ENCODE peak calls at places on chromosomes 12 and 14, in nine cellular contexts. One of them, this sample, is unnamed.

GRCh38 chr14:61145258-61145902 is 135.8 kb downstream of the TMEM30B start:
- DNase-seq in Ammon's horn: no peak
- DNase-seq in aorta: no peak
- DNase-seq in stimulated activated CD8-positive, alpha-beta memory T cell treated with anti-CD3 and anti-CD28 coated beads, Interleukin-7, amount 100 ng/mL, for 24 hours: no peak
- DNase-seq in WTC11: no peak
- DNase-seq in hepatocyte: peak; percentile 42
- DNase-seq in NCI-H345: peak; percentile 56
- DNase-seq in stimulated activated CD4-positive, alpha-beta T cell treated with anti-CD3 and anti-CD28 coated beads, Interleukin-2, amount 100 ng/mL, for 48 hours: no peak
- DNase-seq in RCC 7860: no peak
- DNase-seq in this sample: no peak

GRCh38 chr14:105059035-105059916 is 6.0 kb downstream of the GPR132 start:
- DNase-seq in hepatocyte: no peak
- DNase-seq in aorta: no peak
- DNase-seq in WTC11: peak; percentile 46
- DNase-seq in stimulated activated CD8-positive, alpha-beta memory T cell treated with anti-CD3 and anti-CD28 coated beads, Interleukin-7, amount 100 ng/mL, for 24 hours: no peak
- DNase-seq in NCI-H345: no peak
- DNase-seq in stimulated activated CD4-positive, alpha-beta T cell treated with anti-CD3 and anti-CD28 coated beads, Interleukin-2, amount 100 ng/mL, for 48 hours: no peak
- DNase-seq in RCC 7860: no peak
- DNase-seq in Ammon's horn: no peak
- DNase-seq in this sample: peak; percentile 38

GRCh38 chr14:81936902-81937301 is 403.2 kb upstream of the SEL1L start:
- DNase-seq in aorta: no peak
- DNase-seq in hepatocyte: no peak
- DNase-seq in RCC 7860: no peak
- DNase-seq in WTC11: no peak
- DNase-seq in stimulated activated CD8-positive, alpha-beta memory T cell treated with anti-CD3 and anti-CD28 coated beads, Interleukin-7, amount 100 ng/mL, for 24 hours: no peak
- DNase-seq in Ammon's horn: no peak
- DNase-seq in stimulated activated CD4-positive, alpha-beta T cell treated with anti-CD3 and anti-CD28 coated beads, Interleukin-2, amount 100 ng/mL, for 48 hours: no peak
- DNase-seq in NCI-H345: no peak
- DNase-seq in this sample: no peak

GRCh38 chr14:80669416-80669815 is 272.1 kb downstream of the CEP128 start:
- DNase-seq in stimulated activated CD4-positive, alpha-beta T cell treated with anti-CD3 and anti-CD28 coated beads, Interleukin-2, amount 100 ng/mL, for 48 hours: no peak
- DNase-seq in NCI-H345: no peak
- DNase-seq in WTC11: no peak
- DNase-seq in Ammon's horn: no peak
- DNase-seq in hepatocyte: no peak
- DNase-seq in RCC 7860: no peak
- DNase-seq in aorta: no peak
- DNase-seq in stimulated activated CD8-positive, alpha-beta memory T cell treated with anti-CD3 and anti-CD28 coated beads, Interleukin-7, amount 100 ng/mL, for 24 hours: no peak
- DNase-seq in this sample: no peak

GRCh38 chr12:100671396-100672074 is 98.1 kb downstream of the GAS2L3 start:
- DNase-seq in Ammon's horn: no peak
- DNase-seq in NCI-H345: no peak
- DNase-seq in stimulated activated CD8-positive, alpha-beta memory T cell treated with anti-CD3 and anti-CD28 coated beads, Interleukin-7, amount 100 ng/mL, for 24 hours: no peak
- DNase-seq in aorta: no peak
- DNase-seq in RCC 7860: no peak
- DNase-seq in stimulated activated CD4-positive, alpha-beta T cell treated with anti-CD3 and anti-CD28 coated beads, Interleukin-2, amount 100 ng/mL, for 48 hours: no peak
- DNase-seq in hepatocyte: no peak
- DNase-seq in WTC11: no peak
- DNase-seq in this sample: peak; percentile 13

GRCh38 chr12:89126712-89127111 is 225.6 kb downstream of the DUSP6 start:
- DNase-seq in WTC11: no peak
- DNase-seq in aorta: no peak
- DNase-seq in Ammon's horn: no peak
- DNase-seq in hepatocyte: no peak
- DNase-seq in NCI-H345: no peak
- DNase-seq in stimulated activated CD8-positive, alpha-beta memory T cell treated with anti-CD3 and anti-CD28 coated beads, Interleukin-7, amount 100 ng/mL, for 24 hours: no peak
- DNase-seq in RCC 7860: no peak
- DNase-seq in stimulated activated CD4-positive, alpha-beta T cell treated with anti-CD3 and anti-CD28 coated beads, Interleukin-2, amount 100 ng/mL, for 48 hours: no peak
- DNase-seq in this sample: no peak

GRCh38 chr14:101230161-101230850 is 326.8 kb upstream of the RTL1 start:
- DNase-seq in WTC11: no peak
- DNase-seq in NCI-H345: no peak
- DNase-seq in aorta: peak; percentile 27
- DNase-seq in stimulated activated CD4-positive, alpha-beta T cell treated with anti-CD3 and anti-CD28 coated beads, Interleukin-2, amount 100 ng/mL, for 48 hours: no peak
- DNase-seq in Ammon's horn: no peak
- DNase-seq in hepatocyte: no peak
- DNase-seq in stimulated activated CD8-positive, alpha-beta memory T cell treated with anti-CD3 and anti-CD28 coated beads, Interleukin-7, amount 100 ng/mL, for 24 hours: no peak
- DNase-seq in RCC 7860: no peak
- DNase-seq in this sample: no peak

GRCh38 chr14:78319826-78320635 is 149.9 kb downstream of the NRXN3 start:
- DNase-seq in RCC 7860: no peak
- DNase-seq in aorta: no peak
- DNase-seq in stimulated activated CD4-positive, alpha-beta T cell treated with anti-CD3 and anti-CD28 coated beads, Interleukin-2, amount 100 ng/mL, for 48 hours: no peak
- DNase-seq in Ammon's horn: no peak
- DNase-seq in stimulated activated CD8-positive, alpha-beta memory T cell treated with anti-CD3 and anti-CD28 coated beads, Interleukin-7, amount 100 ng/mL, for 24 hours: no peak
- DNase-seq in WTC11: no peak
- DNase-seq in hepatocyte: no peak
- DNase-seq in NCI-H345: peak; percentile 62
- DNase-seq in this sample: peak; percentile 11

GRCh38 chr14:34324363-34324795 is 137.7 kb downstream of the SPTSSA start:
- DNase-seq in WTC11: no peak
- DNase-seq in Ammon's horn: peak; percentile 60
- DNase-seq in aorta: no peak
- DNase-seq in stimulated activated CD4-positive, alpha-beta T cell treated with anti-CD3 and anti-CD28 coated beads, Interleukin-2, amount 100 ng/mL, for 48 hours: no peak
- DNase-seq in hepatocyte: peak; percentile 67
- DNase-seq in RCC 7860: no peak
- DNase-seq in stimulated activated CD8-positive, alpha-beta memory T cell treated with anti-CD3 and anti-CD28 coated beads, Interleukin-7, amount 100 ng/mL, for 24 hours: no peak
- DNase-seq in NCI-H345: peak; percentile 38
- DNase-seq in this sample: peak; percentile 75

GRCh38 chr14:96614528-96614927 is 112.3 kb downstream of the PAPOLA start:
- DNase-seq in stimulated activated CD4-positive, alpha-beta T cell treated with anti-CD3 and anti-CD28 coated beads, Interleukin-2, amount 100 ng/mL, for 48 hours: no peak
- DNase-seq in WTC11: no peak
- DNase-seq in NCI-H345: no peak
- DNase-seq in aorta: no peak
- DNase-seq in hepatocyte: no peak
- DNase-seq in Ammon's horn: peak; percentile 10
- DNase-seq in RCC 7860: no peak
- DNase-seq in stimulated activated CD8-positive, alpha-beta memory T cell treated with anti-CD3 and anti-CD28 coated beads, Interleukin-7, amount 100 ng/mL, for 24 hours: no peak
- DNase-seq in this sample: peak; percentile 50

GRCh38 chr14:97349946-97350345 is 552.8 kb downstream of the VRK1 start:
- DNase-seq in aorta: no peak
- DNase-seq in RCC 7860: no peak
- DNase-seq in hepatocyte: no peak
- DNase-seq in Ammon's horn: no peak
- DNase-seq in WTC11: no peak
- DNase-seq in NCI-H345: no peak
- DNase-seq in stimulated activated CD4-positive, alpha-beta T cell treated with anti-CD3 and anti-CD28 coated beads, Interleukin-2, amount 100 ng/mL, for 48 hours: no peak
- DNase-seq in stimulated activated CD8-positive, alpha-beta memory T cell treated with anti-CD3 and anti-CD28 coated beads, Interleukin-7, amount 100 ng/mL, for 24 hours: no peak
- DNase-seq in this sample: no peak

GRCh38 chr12:1532796-1533195 is 61.6 kb downstream of the FBXL14 start:
- DNase-seq in hepatocyte: no peak
- DNase-seq in NCI-H345: no peak
- DNase-seq in WTC11: no peak
- DNase-seq in RCC 7860: no peak
- DNase-seq in stimulated activated CD4-positive, alpha-beta T cell treated with anti-CD3 and anti-CD28 coated beads, Interleukin-2, amount 100 ng/mL, for 48 hours: no peak
- DNase-seq in aorta: no peak
- DNase-seq in stimulated activated CD8-positive, alpha-beta memory T cell treated with anti-CD3 and anti-CD28 coated beads, Interleukin-7, amount 100 ng/mL, for 24 hours: no peak
- DNase-seq in Ammon's horn: no peak
- DNase-seq in this sample: no peak

GRCh38 chr14:85463512-85463911 is 66.4 kb upstream of the FLRT2 start:
- DNase-seq in stimulated activated CD4-positive, alpha-beta T cell treated with anti-CD3 and anti-CD28 coated beads, Interleukin-2, amount 100 ng/mL, for 48 hours: no peak
- DNase-seq in WTC11: no peak
- DNase-seq in RCC 7860: no peak
- DNase-seq in Ammon's horn: no peak
- DNase-seq in aorta: no peak
- DNase-seq in NCI-H345: peak; percentile 7
- DNase-seq in stimulated activated CD8-positive, alpha-beta memory T cell treated with anti-CD3 and anti-CD28 coated beads, Interleukin-7, amount 100 ng/mL, for 24 hours: no peak
- DNase-seq in hepatocyte: no peak
- DNase-seq in this sample: no peak

GRCh38 chr12:25839470-25839869 is 119.0 kb upstream of the RASSF8 start:
- DNase-seq in hepatocyte: no peak
- DNase-seq in NCI-H345: no peak
- DNase-seq in Ammon's horn: no peak
- DNase-seq in stimulated activated CD4-positive, alpha-beta T cell treated with anti-CD3 and anti-CD28 coated beads, Interleukin-2, amount 100 ng/mL, for 48 hours: no peak
- DNase-seq in stimulated activated CD8-positive, alpha-beta memory T cell treated with anti-CD3 and anti-CD28 coated beads, Interleukin-7, amount 100 ng/mL, for 24 hours: no peak
- DNase-seq in aorta: no peak
- DNase-seq in WTC11: no peak
- DNase-seq in RCC 7860: no peak
- DNase-seq in this sample: no peak

GRCh38 chr12:30622509-30622908 is 73.2 kb downstream of the IPO8 start:
- DNase-seq in Ammon's horn: no peak
- DNase-seq in hepatocyte: no peak
- DNase-seq in WTC11: no peak
- DNase-seq in aorta: no peak
- DNase-seq in RCC 7860: peak; percentile 59
- DNase-seq in stimulated activated CD8-positive, alpha-beta memory T cell treated with anti-CD3 and anti-CD28 coated beads, Interleukin-7, amount 100 ng/mL, for 24 hours: no peak
- DNase-seq in stimulated activated CD4-positive, alpha-beta T cell treated with anti-CD3 and anti-CD28 coated beads, Interleukin-2, amount 100 ng/mL, for 48 hours: no peak
- DNase-seq in NCI-H345: no peak
- DNase-seq in this sample: no peak

GRCh38 chr12:43789941-43790340 is 16.2 kb downstream of the TWF1 start:
- DNase-seq in Ammon's horn: no peak
- DNase-seq in stimulated activated CD8-positive, alpha-beta memory T cell treated with anti-CD3 and anti-CD28 coated beads, Interleukin-7, amount 100 ng/mL, for 24 hours: no peak
- DNase-seq in stimulated activated CD4-positive, alpha-beta T cell treated with anti-CD3 and anti-CD28 coated beads, Interleukin-2, amount 100 ng/mL, for 48 hours: no peak
- DNase-seq in WTC11: no peak
- DNase-seq in hepatocyte: no peak
- DNase-seq in aorta: no peak
- DNase-seq in RCC 7860: peak; percentile 5
- DNase-seq in NCI-H345: peak; percentile 2
- DNase-seq in this sample: no peak

GRCh38 chr12:28742791-28743190 is 406.3 kb upstream of the FAR2 start:
- DNase-seq in NCI-H345: no peak
- DNase-seq in stimulated activated CD8-positive, alpha-beta memory T cell treated with anti-CD3 and anti-CD28 coated beads, Interleukin-7, amount 100 ng/mL, for 24 hours: no peak
- DNase-seq in WTC11: no peak
- DNase-seq in aorta: no peak
- DNase-seq in Ammon's horn: no peak
- DNase-seq in hepatocyte: no peak
- DNase-seq in stimulated activated CD4-positive, alpha-beta T cell treated with anti-CD3 and anti-CD28 coated beads, Interleukin-2, amount 100 ng/mL, for 48 hours: no peak
- DNase-seq in RCC 7860: peak; percentile 49
- DNase-seq in this sample: no peak

GRCh38 chr12:48996794-48997718 is 2.1 kb downstream of the DDN start:
- DNase-seq in NCI-H345: peak; percentile 28
- DNase-seq in aorta: peak; percentile 85
- DNase-seq in WTC11: peak; percentile 85
- DNase-seq in stimulated activated CD4-positive, alpha-beta T cell treated with anti-CD3 and anti-CD28 coated beads, Interleukin-2, amount 100 ng/mL, for 48 hours: no peak
- DNase-seq in hepatocyte: peak; percentile 92
- DNase-seq in Ammon's horn: peak; percentile 76
- DNase-seq in RCC 7860: peak; percentile 13
- DNase-seq in stimulated activated CD8-positive, alpha-beta memory T cell treated with anti-CD3 and anti-CD28 coated beads, Interleukin-7, amount 100 ng/mL, for 24 hours: no peak
- DNase-seq in this sample: peak; percentile 94

GRCh38 chr12:131103614-131104463 is 150.1 kb downstream of the ADGRD1 start:
- DNase-seq in Ammon's horn: no peak
- DNase-seq in stimulated activated CD8-positive, alpha-beta memory T cell treated with anti-CD3 and anti-CD28 coated beads, Interleukin-7, amount 100 ng/mL, for 24 hours: no peak
- DNase-seq in WTC11: peak; percentile 10
- DNase-seq in aorta: no peak
- DNase-seq in hepatocyte: no peak
- DNase-seq in stimulated activated CD4-positive, alpha-beta T cell treated with anti-CD3 and anti-CD28 coated beads, Interleukin-2, amount 100 ng/mL, for 48 hours: no peak
- DNase-seq in NCI-H345: no peak
- DNase-seq in RCC 7860: no peak
- DNase-seq in this sample: peak; percentile 47

GRCh38 chr14:57029620-57030253 is 219.5 kb upstream of the OTX2 start:
- DNase-seq in RCC 7860: no peak
- DNase-seq in NCI-H345: no peak
- DNase-seq in Ammon's horn: no peak
- DNase-seq in stimulated activated CD8-positive, alpha-beta memory T cell treated with anti-CD3 and anti-CD28 coated beads, Interleukin-7, amount 100 ng/mL, for 24 hours: no peak
- DNase-seq in stimulated activated CD4-positive, alpha-beta T cell treated with anti-CD3 and anti-CD28 coated beads, Interleukin-2, amount 100 ng/mL, for 48 hours: no peak
- DNase-seq in hepatocyte: no peak
- DNase-seq in aorta: no peak
- DNase-seq in WTC11: no peak
- DNase-seq in this sample: no peak

GRCh38 chr12:3055712-3056467 is 21.3 kb upstream of the TSPAN9 start:
- DNase-seq in Ammon's horn: no peak
- DNase-seq in stimulated activated CD8-positive, alpha-beta memory T cell treated with anti-CD3 and anti-CD28 coated beads, Interleukin-7, amount 100 ng/mL, for 24 hours: no peak
- DNase-seq in aorta: peak; percentile 14
- DNase-seq in stimulated activated CD4-positive, alpha-beta T cell treated with anti-CD3 and anti-CD28 coated beads, Interleukin-2, amount 100 ng/mL, for 48 hours: no peak
- DNase-seq in WTC11: no peak
- DNase-seq in NCI-H345: no peak
- DNase-seq in hepatocyte: no peak
- DNase-seq in RCC 7860: no peak
- DNase-seq in this sample: peak; percentile 36

GRCh38 chr12:24839268-24839791 is 109.6 kb downstream of the BCAT1 start:
- DNase-seq in hepatocyte: no peak
- DNase-seq in NCI-H345: no peak
- DNase-seq in stimulated activated CD4-positive, alpha-beta T cell treated with anti-CD3 and anti-CD28 coated beads, Interleukin-2, amount 100 ng/mL, for 48 hours: peak; percentile 64
- DNase-seq in stimulated activated CD8-positive, alpha-beta memory T cell treated with anti-CD3 and anti-CD28 coated beads, Interleukin-7, amount 100 ng/mL, for 24 hours: peak; percentile 30
- DNase-seq in aorta: no peak
- DNase-seq in WTC11: no peak
- DNase-seq in Ammon's horn: no peak
- DNase-seq in RCC 7860: no peak
- DNase-seq in this sample: no peak

GRCh38 chr14:91164676-91165075 is 50.8 kb downstream of the DGLUCY start:
- DNase-seq in Ammon's horn: no peak
- DNase-seq in NCI-H345: no peak
- DNase-seq in RCC 7860: no peak
- DNase-seq in WTC11: no peak
- DNase-seq in aorta: no peak
- DNase-seq in stimulated activated CD4-positive, alpha-beta T cell treated with anti-CD3 and anti-CD28 coated beads, Interleukin-2, amount 100 ng/mL, for 48 hours: no peak
- DNase-seq in hepatocyte: no peak
- DNase-seq in stimulated activated CD8-positive, alpha-beta memory T cell treated with anti-CD3 and anti-CD28 coated beads, Interleukin-7, amount 100 ng/mL, for 24 hours: no peak
- DNase-seq in this sample: no peak

GRCh38 chr14:104732931-104733681 is 9.1 kb downstream of the ADSS1 start:
- DNase-seq in stimulated activated CD8-positive, alpha-beta memory T cell treated with anti-CD3 and anti-CD28 coated beads, Interleukin-7, amount 100 ng/mL, for 24 hours: no peak
- DNase-seq in WTC11: no peak
- DNase-seq in Ammon's horn: no peak
- DNase-seq in RCC 7860: no peak
- DNase-seq in NCI-H345: no peak
- DNase-seq in aorta: no peak
- DNase-seq in hepatocyte: no peak
- DNase-seq in stimulated activated CD4-positive, alpha-beta T cell treated with anti-CD3 and anti-CD28 coated beads, Interleukin-2, amount 100 ng/mL, for 48 hours: no peak
- DNase-seq in this sample: no peak

GRCh38 chr14:63551338-63551737 is 8.2 kb upstream of the PPP2R5E start:
- DNase-seq in NCI-H345: no peak
- DNase-seq in Ammon's horn: no peak
- DNase-seq in stimulated activated CD4-positive, alpha-beta T cell treated with anti-CD3 and anti-CD28 coated beads, Interleukin-2, amount 100 ng/mL, for 48 hours: no peak
- DNase-seq in WTC11: no peak
- DNase-seq in stimulated activated CD8-positive, alpha-beta memory T cell treated with anti-CD3 and anti-CD28 coated beads, Interleukin-7, amount 100 ng/mL, for 24 hours: no peak
- DNase-seq in hepatocyte: no peak
- DNase-seq in RCC 7860: no peak
- DNase-seq in aorta: no peak
- DNase-seq in this sample: no peak

GRCh38 chr14:71467419-71467818 is 464.8 kb upstream of the RGS6 start:
- DNase-seq in stimulated activated CD4-positive, alpha-beta T cell treated with anti-CD3 and anti-CD28 coated beads, Interleukin-2, amount 100 ng/mL, for 48 hours: no peak
- DNase-seq in stimulated activated CD8-positive, alpha-beta memory T cell treated with anti-CD3 and anti-CD28 coated beads, Interleukin-7, amount 100 ng/mL, for 24 hours: no peak
- DNase-seq in hepatocyte: no peak
- DNase-seq in aorta: no peak
- DNase-seq in RCC 7860: no peak
- DNase-seq in WTC11: no peak
- DNase-seq in NCI-H345: no peak
- DNase-seq in Ammon's horn: no peak
- DNase-seq in this sample: no peak

GRCh38 chr14:34781242-34781641 is 66.8 kb upstream of the CFL2 start:
- DNase-seq in WTC11: no peak
- DNase-seq in stimulated activated CD4-positive, alpha-beta T cell treated with anti-CD3 and anti-CD28 coated beads, Interleukin-2, amount 100 ng/mL, for 48 hours: no peak
- DNase-seq in hepatocyte: no peak
- DNase-seq in NCI-H345: no peak
- DNase-seq in Ammon's horn: no peak
- DNase-seq in stimulated activated CD8-positive, alpha-beta memory T cell treated with anti-CD3 and anti-CD28 coated beads, Interleukin-7, amount 100 ng/mL, for 24 hours: no peak
- DNase-seq in aorta: peak; percentile 50
- DNase-seq in RCC 7860: peak; percentile 59
- DNase-seq in this sample: no peak

GRCh38 chr12:34406996-34407300 is 384.7 kb downstream of the ALG10 start:
- DNase-seq in NCI-H345: no peak
- DNase-seq in aorta: peak; percentile 13
- DNase-seq in stimulated activated CD4-positive, alpha-beta T cell treated with anti-CD3 and anti-CD28 coated beads, Interleukin-2, amount 100 ng/mL, for 48 hours: no peak
- DNase-seq in RCC 7860: no peak
- DNase-seq in hepatocyte: no peak
- DNase-seq in Ammon's horn: peak; percentile 0
- DNase-seq in WTC11: peak; percentile 5
- DNase-seq in stimulated activated CD8-positive, alpha-beta memory T cell treated with anti-CD3 and anti-CD28 coated beads, Interleukin-7, amount 100 ng/mL, for 24 hours: no peak
- DNase-seq in this sample: no peak

GRCh38 chr12:109951751-109952150 is 44.4 kb downstream of the GIT2 start:
- DNase-seq in RCC 7860: peak; percentile 93
- DNase-seq in WTC11: no peak
- DNase-seq in aorta: no peak
- DNase-seq in NCI-H345: no peak
- DNase-seq in hepatocyte: peak; percentile 21
- DNase-seq in Ammon's horn: no peak
- DNase-seq in stimulated activated CD8-positive, alpha-beta memory T cell treated with anti-CD3 and anti-CD28 coated beads, Interleukin-7, amount 100 ng/mL, for 24 hours: no peak
- DNase-seq in stimulated activated CD4-positive, alpha-beta T cell treated with anti-CD3 and anti-CD28 coated beads, Interleukin-2, amount 100 ng/mL, for 48 hours: no peak
- DNase-seq in this sample: no peak

GRCh38 chr14:75303415-75303814 is 24.8 kb downstream of the FOS start:
- DNase-seq in NCI-H345: peak; percentile 70
- DNase-seq in Ammon's horn: peak; percentile 89
- DNase-seq in RCC 7860: peak; percentile 32
- DNase-seq in hepatocyte: peak; percentile 90
- DNase-seq in WTC11: peak; percentile 49
- DNase-seq in aorta: no peak
- DNase-seq in stimulated activated CD4-positive, alpha-beta T cell treated with anti-CD3 and anti-CD28 coated beads, Interleukin-2, amount 100 ng/mL, for 48 hours: peak; percentile 58
- DNase-seq in stimulated activated CD8-positive, alpha-beta memory T cell treated with anti-CD3 and anti-CD28 coated beads, Interleukin-7, amount 100 ng/mL, for 24 hours: peak; percentile 26
- DNase-seq in this sample: peak; percentile 83

GRCh38 chr12:132414634-132415340 is 75.2 kb upstream of the FBRSL1 start:
- DNase-seq in aorta: peak; percentile 84
- DNase-seq in Ammon's horn: peak; percentile 81
- DNase-seq in NCI-H345: peak; percentile 78
- DNase-seq in hepatocyte: peak; percentile 92
- DNase-seq in stimulated activated CD4-positive, alpha-beta T cell treated with anti-CD3 and anti-CD28 coated beads, Interleukin-2, amount 100 ng/mL, for 48 hours: peak; percentile 76
- DNase-seq in RCC 7860: peak; percentile 62
- DNase-seq in stimulated activated CD8-positive, alpha-beta memory T cell treated with anti-CD3 and anti-CD28 coated beads, Interleukin-7, amount 100 ng/mL, for 24 hours: peak; percentile 46
- DNase-seq in WTC11: peak; percentile 87
- DNase-seq in this sample: peak; percentile 91